ENCODE peak calls at places on chromosomes 13 and 19, in eight cellular contexts. N, O, S, C, H, Y, D and V are unnamed samples. For H3K4me1, the result is how much of the 10 kb centered on the place peaks cover.

GRCh38 chr13:111429064-111429558 is 108.7 kb downstream of the TEX29 start:
- DNase-seq in Y (no peak), S (peak), D (no peak), C (no peak), O (peak), H (no peak), N (no peak), V (no peak)

GRCh38 chr13:45195421-45195820 is 5.4 kb downstream of the KCTD4 start:
- DNase-seq in D (no peak), Y (no peak), H (no peak), O (no peak), N (no peak), C (no peak), S (no peak), V (no peak)

GRCh38 chr13:98112456-98112855 is 30.4 kb upstream of the FARP1 start:
- DNase-seq in N (no peak), O (no peak), Y (no peak), C (no peak), S (no peak), H (no peak), D (no peak), V (no peak)

GRCh38 chr19:2461751-2462634 is 5.2 kb upstream of the LMNB2 start:
- DNase-seq in S (no peak), N (no peak), C (peak), D (peak), O (peak), Y (peak), H (peak), V (peak)

GRCh38 chr13:73039201-73040108 is 19.4 kb upstream of the KLF5 start:
- DNase-seq in O (no peak), Y (no peak), D (no peak), H (no peak), N (no peak), C (no peak), S (no peak), V (no peak)

GRCh38 chr19:4773047-4773640 is 18.4 kb upstream of the FEM1A start:
- DNase-seq in D (no peak), C (no peak), S (no peak), N (no peak), O (no peak), Y (no peak), H (peak), V (no peak)

GRCh38 chr19:41971363-41971762 is 12.2 kb upstream of the RABAC1 start:
- DNase-seq in H (no peak), N (no peak), O (no peak), S (no peak), Y (no peak), D (no peak), C (no peak), V (no peak)

GRCh38 chr19:58196911-58197616 is 14.2 kb downstream of the ZNF274 start:
- DNase-seq in N (no peak), C (no peak), O (no peak), D (no peak), S (no peak), Y (no peak), H (no peak), V (no peak)

GRCh38 chr13:77310579-77311279 is 16.2 kb downstream of the MYCBP2 start:
- DNase-seq in O (no peak), H (no peak), D (no peak), N (no peak), S (no peak), C (no peak), Y (no peak), V (no peak)

GRCh38 chr19:21092107-21092506 is 10.1 kb downstream of the ZNF714 start:
- DNase-seq in C (no peak), S (no peak), D (no peak), O (no peak), N (no peak), Y (no peak), H (no peak), V (no peak)

GRCh38 chr19:32748948-32749347 is 29.4 kb downstream of the TDRD12 start:
- DNase-seq in N (no peak), D (no peak), H (no peak), Y (no peak), O (no peak), C (no peak), S (no peak), V (no peak)

GRCh38 chr13:74132768-74133656 is 1.2 kb downstream of the KLF12 start:
- DNase-seq in C (peak), S (no peak), O (peak), H (peak), D (peak), N (peak), Y (peak), V (peak)

GRCh38 chr13:32208860-32209259 is 106.3 kb downstream of the ZAR1L start:
- DNase-seq in H (peak), N (no peak), D (no peak), Y (no peak), C (no peak), O (no peak), S (no peak), V (no peak)

GRCh38 chr13:101736551-101736950 is 284.1 kb downstream of the ITGBL1 start:
- DNase-seq in H (no peak), Y (no peak), O (no peak), C (no peak), S (no peak), N (no peak), D (no peak), V (no peak)

GRCh38 chr19:54136086-54136863 is 1.3 kb upstream of the CNOT3 start:
- DNase-seq in H (no peak), D (no peak), O (no peak), Y (no peak), N (no peak), S (no peak), C (no peak), V (no peak)

GRCh38 chr19:12821761-12822160 is 12.6 kb downstream of the RTBDN start:
- DNase-seq in D (no peak), Y (no peak), N (no peak), S (no peak), O (no peak), H (no peak), C (no peak), V (no peak)

GRCh38 chr13:34164585-34164984 is 346.6 kb downstream of the RFC3 start:
- DNase-seq in S (no peak), N (no peak), C (no peak), O (no peak), Y (no peak), D (no peak), H (no peak), V (no peak)

GRCh38 chr13:52835071-52835793 is 13.2 kb downstream of the PCDH8 start:
- DNase-seq in D (no peak), C (no peak), O (no peak), N (no peak), S (no peak), Y (no peak), H (no peak), V (no peak)

GRCh38 chr13:99542788-99543406 is 41.6 kb downstream of the TM9SF2 start:
- DNase-seq in H (no peak), C (no peak), Y (no peak), D (no peak), S (no peak), O (peak), N (no peak), V (peak)

GRCh38 chr13:111914241-111915103 is 152.5 kb upstream of the SOX1 start:
- DNase-seq in H (no peak), O (no peak), S (no peak), D (no peak), C (no peak), N (no peak), Y (no peak), V (no peak)

GRCh38 chr13:29802621-29803020 is 47.8 kb downstream of the UBL3 start:
- DNase-seq in D (no peak), O (no peak), S (no peak), N (no peak), Y (no peak), H (no peak), C (no peak), V (no peak)

GRCh38 chr13:97240789-97241734 is 18.9 kb downstream of the MBNL2 start:
- DNase-seq in Y (no peak), C (no peak), H (no peak), D (peak), O (no peak), S (no peak), N (no peak), V (no peak)

GRCh38 chr13:101623469-101624209 is 171.2 kb downstream of the ITGBL1 start:
- DNase-seq in O (no peak), H (no peak), D (no peak), C (no peak), N (no peak), S (no peak), Y (no peak), V (no peak)

GRCh38 chr13:28744656-28745055 is 25.9 kb upstream of the SLC46A3 start:
- DNase-seq in C (no peak), S (no peak), O (no peak), N (no peak), H (no peak), D (no peak), Y (no peak), V (no peak)

GRCh38 chr19:39433480-39434079 is 2.2 kb downstream of the RPS16 start:
- DNase-seq in Y (no peak), O (no peak), S (no peak), H (no peak), D (no peak), N (no peak), C (no peak), V (no peak)
- H3K4me3 ChIP-seq in Y (no peak), O (no peak), S (no peak), H (peak), D (peak), N (no peak), C (no peak), V (peak)

DNA sequence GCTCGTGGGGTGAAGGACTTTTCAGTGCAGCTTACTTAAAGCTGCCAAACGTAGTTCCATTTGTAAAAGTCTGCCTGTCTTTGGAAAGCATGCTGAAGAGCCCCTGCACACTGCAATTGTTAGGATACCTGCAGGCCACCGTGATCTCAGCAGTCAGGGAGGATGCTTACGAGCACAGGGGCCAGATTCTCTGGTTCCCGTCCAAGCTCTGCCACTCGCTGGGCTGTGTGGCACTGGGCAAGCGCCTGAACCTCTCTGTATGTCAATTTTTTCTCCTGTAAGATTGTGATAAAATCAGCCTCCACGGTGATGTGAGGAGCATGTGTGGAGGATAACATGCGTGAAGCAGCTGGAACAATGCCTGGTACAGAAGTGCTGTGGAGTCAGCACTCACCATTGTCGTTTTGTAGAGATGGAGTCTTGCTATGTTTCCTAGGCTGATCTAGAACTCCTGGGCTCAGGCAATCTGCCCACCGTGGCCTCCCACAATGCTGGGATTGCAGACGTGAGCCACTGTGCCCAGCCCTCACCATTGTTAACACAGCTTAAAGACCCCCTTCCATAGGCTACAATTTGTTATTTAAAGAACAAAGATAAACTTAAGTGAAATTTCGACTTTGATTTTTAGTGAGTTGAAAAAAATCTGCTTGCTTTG is 3.5 kb downstream of the ADPRHL1 start:
- DNase-seq in N (no peak), S (no peak), O (no peak), H (peak), D (no peak), Y (no peak), C (no peak), V (no peak)
- H3K4me1 ChIP-seq in N (under half), S (under half), O (under half), H (under half), D (half or more), Y (under half), C (under half), V (under half)

DNA sequence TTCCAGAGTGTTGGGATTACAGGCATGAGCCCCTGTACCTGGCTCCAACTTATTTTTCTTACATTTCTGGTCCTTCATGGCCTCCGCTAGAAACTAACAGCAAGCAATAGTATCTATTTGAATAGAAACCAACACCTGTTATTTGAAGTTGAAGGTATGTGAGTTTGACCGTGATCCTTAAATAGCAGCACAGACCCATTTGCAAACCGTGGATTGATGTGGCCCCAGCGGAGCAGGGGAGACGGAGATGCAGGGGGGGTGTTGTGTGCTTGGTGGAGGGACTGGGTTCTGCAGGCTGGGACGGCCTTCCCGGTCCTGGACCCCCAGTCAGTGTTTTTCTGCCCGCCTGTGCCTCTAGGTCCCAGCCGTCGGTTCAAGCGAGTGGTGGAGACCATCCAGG is 16.9 kb downstream of the TMEM150B start:
- DNase-seq in D (no peak), S (no peak), O (no peak), H (no peak), N (no peak), Y (no peak), C (no peak), V (no peak)
- H3K27ac ChIP-seq in D (no peak), S (no peak), O (no peak), H (no peak), N (no peak), Y (no peak), C (no peak), V (no peak)

GRCh38 chr19:43784251-43784980 is 3.6 kb upstream of the KCNN4 start:
- DNase-seq in H (no peak), D (peak), Y (no peak), N (no peak), C (no peak), S (no peak), O (peak), V (peak)

GRCh38 chr19:43783636-43784035 is 2.9 kb upstream of the KCNN4 start:
- DNase-seq in D (no peak), N (no peak), Y (no peak), C (no peak), O (no peak), H (no peak), S (no peak), V (no peak)

GRCh38 chr19:43786665-43787064 is 5.9 kb upstream of the KCNN4 start:
- DNase-seq in D (no peak), O (no peak), N (no peak), S (no peak), Y (no peak), C (no peak), H (no peak), V (no peak)

GRCh38 chr19:43782689-43783231 is 2.0 kb upstream of the KCNN4 start:
- DNase-seq in N (no peak), C (no peak), D (no peak), Y (no peak), O (peak), H (no peak), S (no peak), V (peak)

GRCh38 chr19:43784981-43785808 is 4.4 kb upstream of the KCNN4 start:
- DNase-seq in D (peak), N (peak), O (peak), H (no peak), S (peak), C (peak), Y (peak), V (peak)
- H3K4me3 ChIP-seq in D (no peak), N (no peak), O (no peak), H (no peak), S (no peak), C (no peak), Y (no peak), V (peak)

DNA sequence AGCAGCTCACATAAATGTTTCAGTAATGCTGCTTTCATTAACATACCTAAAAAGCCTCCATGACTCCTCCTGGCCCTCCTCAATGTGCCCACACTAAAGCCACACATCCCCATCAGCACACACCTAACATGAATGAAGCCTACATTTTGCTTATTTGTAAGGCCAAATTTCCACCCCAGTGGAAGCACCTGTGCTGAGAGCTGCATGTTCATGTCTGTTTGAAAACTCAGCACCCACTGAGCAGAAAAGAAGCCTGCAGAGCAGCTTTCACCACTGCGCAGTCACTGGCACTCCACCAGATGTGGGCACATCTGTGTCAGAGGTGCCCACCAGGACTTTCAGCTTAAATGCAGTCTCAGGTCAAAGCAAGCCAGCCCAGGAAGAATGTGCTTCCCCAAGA is 93.5 kb downstream of the FOXO1 start:
- DNase-seq in C (no peak), D (no peak), N (no peak), Y (no peak), H (no peak), S (no peak), O (no peak), V (no peak)
- H3K4me1 ChIP-seq in C (under half), D (half or more), N (half or more), Y (under half), H (half or more), S (under half), O (under half), V (half or more)